ENCODE peak calls at places on chromosomes 12 and 14, in six cellular contexts. G is vagina, W is endodermal cell, Y is RWPE2, E is H9, L is IMR-90. S is an unnamed sample.

GRCh38 chr14:37089410-37089809 is 83.0 kb downstream of the SLC25A21 start:
- DNase-seq in L (no peak), Y (no peak), G (no peak), E (no peak), W (no peak), S (no peak)

GRCh38 chr14:21308132-21308478 is 28.2 kb downstream of the RPGRIP1 start:
- DNase-seq in E (no peak), L (no peak), Y (no peak), G (no peak), W (no peak), S (no peak)

GRCh38 chr12:89919241-89919906 is 210.7 kb upstream of the ATP2B1 start:
- DNase-seq in W (no peak), G (no peak), L (no peak), Y (peak; percentile 49), E (no peak), S (no peak)

GRCh38 chr14:68994056-68994455 is 15.0 kb upstream of the ACTN1 start:
- DNase-seq in L (no peak), Y (no peak), E (no peak), W (no peak), G (no peak), S (no peak)

GRCh38 chr14:33848706-33849454 is 102.0 kb downstream of the EGLN3 start:
- DNase-seq in E (peak; percentile 94), W (peak; percentile 97), Y (no peak), L (peak; percentile 10), G (no peak), S (peak; percentile 34)

GRCh38 chr12:108912361-108912760 is 32.5 kb downstream of the DAO start:
- DNase-seq in E (no peak), G (no peak), L (no peak), Y (no peak), W (no peak), S (no peak)

GRCh38 chr14:38384746-38385145 is 128.9 kb upstream of the CLEC14A start:
- DNase-seq in W (no peak), L (peak; percentile 24), E (no peak), Y (no peak), G (no peak), S (no peak)

GRCh38 chr14:34824826-34825225 is 50.3 kb downstream of the BAZ1A start:
- DNase-seq in Y (no peak), G (no peak), W (no peak), L (no peak), E (no peak), S (no peak)

GRCh38 chr12:113244015-113244983 is 23.0 kb downstream of the TPCN1 start:
- DNase-seq in W (peak; percentile 53), Y (no peak), E (no peak), L (no peak), G (no peak), S (peak; percentile 37)

GRCh38 chr12:109557200-109557599 is 16.1 kb downstream of the MMAB start:
- DNase-seq in G (no peak), E (no peak), W (no peak), L (no peak), Y (no peak), S (no peak)

GRCh38 chr12:121344506-121344905 is 7.7 kb downstream of the ANAPC5 start:
- DNase-seq in L (no peak), G (no peak), E (no peak), W (no peak), Y (no peak), S (no peak)

GRCh38 chr12:127241056-127241830 is 1025.7 kb upstream of the TMEM132C start:
- DNase-seq in Y (peak; percentile 85), L (no peak), G (no peak), E (no peak), W (no peak), S (peak; percentile 86)

GRCh38 chr14:56412453-56413434 is 166.9 kb upstream of the TMEM260 start:
- DNase-seq in G (no peak), W (no peak), Y (no peak), L (no peak), E (no peak), S (no peak)

GRCh38 chr12:111768159-111768895 is 1.6 kb downstream of the ALDH2 start:
- DNase-seq in L (no peak), W (no peak), E (no peak), Y (no peak), G (no peak), S (no peak)

GRCh38 chr12:125289965-125290364 is 224.7 kb downstream of the AACS start:
- DNase-seq in G (no peak), Y (no peak), E (no peak), W (no peak), L (no peak), S (no peak)

GRCh38 chr12:119440961-119441360 is 106.4 kb downstream of the CCDC60 start:
- DNase-seq in W (no peak), L (no peak), G (no peak), Y (no peak), E (no peak), S (no peak)

GRCh38 chr12:27970981-27971489 is 1.5 kb downstream of the PTHLH start:
- DNase-seq in G (no peak), W (peak; percentile 80), E (peak; percentile 62), Y (no peak), L (no peak), S (peak; percentile 27)

GRCh38 chr14:104121142-104121541 is 17.2 kb upstream of the KIF26A start:
- DNase-seq in G (no peak), W (no peak), L (no peak), E (no peak), Y (peak; percentile 29), S (no peak)

GRCh38 chr14:99958380-99958779 is 106.8 kb upstream of the EVL start:
- DNase-seq in L (no peak), E (no peak), W (no peak), G (no peak), Y (no peak), S (no peak)

GRCh38 chr12:48329199-48329939 is 21.4 kb downstream of the ZNF641 start:
- DNase-seq in W (peak; percentile 39), G (no peak), Y (no peak), E (no peak), L (no peak), S (no peak)

GRCh38 chr12:68336754-68337343 is 4.7 kb upstream of the MDM1 start:
- DNase-seq in G (no peak), Y (no peak), E (no peak), W (no peak), L (no peak), S (peak; percentile 55)

GRCh38 chr14:75803768-75804167 is 142.7 kb downstream of the TTLL5 start:
- DNase-seq in E (no peak), G (no peak), L (no peak), Y (no peak), W (no peak), S (no peak)

GRCh38 chr14:91354979-91355685 is 62.5 kb downstream of the CCDC88C start:
- DNase-seq in E (peak; percentile 80), L (no peak), W (peak; percentile 93), G (no peak), Y (no peak), S (no peak)

GRCh38 chr12:122306407-122306806 is 40.1 kb upstream of the VPS33A start:
- DNase-seq in Y (no peak), L (no peak), W (peak; percentile 83), E (peak; percentile 75), G (no peak), S (no peak)

GRCh38 chr14:105091335-105092123 is 26.3 kb upstream of the GPR132 start:
- DNase-seq in E (peak; percentile 29), L (no peak), W (peak; percentile 48), Y (peak; percentile 100), G (no peak), S (peak; percentile 93)

DNA sequence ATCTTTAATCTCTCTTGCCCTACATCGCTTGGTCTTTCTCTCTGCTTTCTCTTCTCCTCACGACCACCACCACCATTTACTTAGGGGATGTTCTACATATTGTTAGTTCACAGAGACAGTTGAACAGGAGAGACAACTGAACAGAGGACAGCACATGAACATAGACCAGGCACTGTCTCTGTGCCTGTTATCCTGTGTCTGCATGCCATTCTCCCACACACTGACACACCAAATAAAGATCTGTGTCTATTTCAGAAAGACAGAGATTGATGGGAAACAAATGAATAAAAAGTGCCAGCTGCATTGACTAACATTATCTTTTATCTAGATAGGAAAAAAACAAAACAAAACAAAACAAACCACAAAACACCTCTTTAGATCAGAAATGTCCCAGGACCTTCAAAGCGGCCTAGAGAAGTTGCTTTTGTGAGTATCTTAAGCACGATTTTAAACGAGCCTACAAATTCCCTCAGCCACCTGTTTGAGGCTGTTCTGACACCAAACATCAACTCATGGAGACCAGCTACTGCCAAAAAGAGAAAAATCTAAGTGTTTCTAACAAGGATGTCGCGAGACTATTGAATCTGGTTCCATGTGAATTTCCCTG is 77.6 kb upstream of the PARP11 start:
- DNase-seq in L (no peak), G (no peak), Y (no peak), W (no peak), E (no peak), S (no peak)
- H3K27ac ChIP-seq in L (no peak overlapping the region), G (no peak overlapping the region), Y (no peak overlapping the region), W (peak overlapping the region; percentile 19), E (no peak overlapping the region), S (no peak overlapping the region)

DNA sequence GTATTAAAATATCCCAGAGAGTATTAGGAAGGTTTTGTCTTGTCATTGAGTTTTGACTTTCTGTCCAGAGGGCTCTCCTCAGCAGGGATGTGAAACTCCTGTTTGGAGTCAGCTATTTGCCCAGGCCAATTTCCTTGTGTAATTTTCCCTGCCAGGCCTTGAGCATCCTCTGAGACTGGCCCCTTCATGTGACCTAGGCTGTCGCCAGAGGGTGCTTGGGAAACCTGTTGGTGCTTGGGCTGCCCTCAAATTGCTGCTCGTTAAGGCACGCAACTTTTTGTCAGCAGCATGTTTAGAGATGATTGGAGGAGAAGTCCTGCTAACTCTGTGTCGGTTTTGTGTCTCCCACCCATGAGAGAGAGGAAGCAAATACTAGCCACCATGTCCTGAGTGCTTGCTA is 39.1 kb downstream of the IQSEC3 start:
- DNase-seq in W (no peak), L (no peak), G (no peak), E (no peak), Y (no peak), S (no peak)
- TF ChIP-seq CTCF in W (no peak), L (no peak), G (no peak), E (no peak), Y (no peak), S (no peak)

GRCh38 chr14:32761381-32761968 is 177.2 kb upstream of the NPAS3 start:
- DNase-seq in L (no peak), E (no peak), G (no peak), Y (no peak), W (no peak), S (peak; percentile 2)

GRCh38 chr14:32763673-32764072 is 175.0 kb upstream of the NPAS3 start:
- DNase-seq in Y (no peak), W (no peak), G (no peak), L (no peak), E (no peak), S (no peak)

GRCh38 chr14:32762886-32763285 is 175.8 kb upstream of the NPAS3 start:
- DNase-seq in G (no peak), W (no peak), L (peak; percentile 1), Y (no peak), E (no peak), S (no peak)

GRCh38 chr14:32764131-32764530 is 174.5 kb upstream of the NPAS3 start:
- DNase-seq in E (no peak), W (no peak), G (no peak), Y (no peak), L (no peak), S (no peak)
- H3K27ac ChIP-seq in E (no peak overlapping the region), W (no peak overlapping the region), G (no peak overlapping the region), Y (no peak overlapping the region), L (no peak overlapping the region), S (no peak overlapping the region)

DNA sequence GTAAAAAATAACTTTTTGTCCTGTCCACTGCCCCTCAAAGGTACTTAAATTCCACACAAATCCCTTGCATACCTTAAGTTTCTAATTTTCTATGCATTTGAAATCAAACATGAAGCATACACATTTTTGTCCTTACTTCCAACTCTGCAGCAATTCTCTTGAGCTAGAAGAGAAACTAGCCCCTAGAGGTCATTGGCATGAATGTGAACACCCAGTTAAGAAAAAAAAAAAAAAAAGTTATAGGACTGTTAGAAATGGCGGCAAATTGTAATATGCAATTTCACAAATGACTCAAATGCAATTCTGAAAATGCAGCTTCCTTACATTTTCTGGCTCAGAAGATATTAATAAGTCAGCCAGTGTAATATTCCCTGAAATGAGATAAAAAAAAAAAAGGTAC is 4.6 kb upstream of the ESR2 start:
- DNase-seq in G (no peak), W (no peak), E (no peak), Y (no peak), L (no peak), S (no peak)
- TF ChIP-seq CTCF in G (no peak), W (peak; percentile 53), E (peak; percentile 35), Y (no peak), L (no peak), S (no peak)

S was measured in RWPE1.